ENCODE peak calls at places on chromosomes 16 and 17, in eight cellular contexts. H is tibial nerve; X is lower lobe of right lung; Y is stomach; S is heart left ventricle; Q is CD8-positive, alpha-beta memory T cell; N is pancreas; G is upper lobe of right lung. T is an unnamed sample. For H3K4me1, the result is how much of the 10 kb centered on the place peaks cover.

GRCh38 chr16:9761870-9762269 is 420.4 kb downstream of the GRIN2A start:
- DNase-seq in N (no peak), Q (no peak), S (no peak), Y (no peak), H (no peak), G (no peak), X (no peak), T (no peak)

GRCh38 chr17:68458260-68459029 is 1.1 kb upstream of the WIPI1 start:
- DNase-seq in N (no peak), Q (no peak), Y (no peak), S (no peak), G (no peak), H (no peak), X (no peak), T (no peak)

GRCh38 chr17:38730526-38731379 is 612 bp downstream of the CISD3 start:
- DNase-seq in X (peak), Q (no peak), H (peak), N (peak), S (peak), G (peak), Y (peak), T (peak)

GRCh38 chr16:27724491-27724878 is 174.5 kb downstream of the KATNIP start:
- DNase-seq in X (no peak), Q (no peak), Y (peak), G (no peak), H (no peak), N (peak), S (no peak), T (peak)

GRCh38 chr17:69250641-69251040 is 22.0 kb upstream of the ABCA10 start:
- DNase-seq in N (no peak), H (no peak), G (no peak), Y (no peak), Q (no peak), X (no peak), S (no peak), T (no peak)

GRCh38 chr17:57016764-57017116 is 38.8 kb downstream of the SCPEP1 start:
- DNase-seq in Q (no peak), G (no peak), X (no peak), N (no peak), H (no peak), Y (no peak), S (no peak), T (no peak)

GRCh38 chr16:51815527-51815926 is 664.5 kb upstream of the SALL1 start:
- DNase-seq in H (no peak), G (no peak), X (no peak), Y (no peak), S (no peak), Q (no peak), N (no peak), T (no peak)

GRCh38 chr17:61421460-61421859 is 21.8 kb downstream of the TBX2 start:
- DNase-seq in N (no peak), H (no peak), G (no peak), Y (no peak), S (no peak), X (no peak), Q (no peak), T (no peak)

GRCh38 chr17:45307290-45308015 is 9.4 kb downstream of the MAP3K14 start:
- DNase-seq in N (peak), X (no peak), Y (no peak), S (no peak), H (no peak), G (no peak), Q (no peak), T (no peak)

GRCh38 chr17:68322630-68323029 is 31.3 kb downstream of the ARSG start:
- DNase-seq in N (no peak), Y (no peak), G (no peak), H (no peak), X (no peak), Q (no peak), S (no peak), T (no peak)

GRCh38 chr16:68229431-68230175 is 6.3 kb downstream of the ESRP2 start:
- DNase-seq in N (peak), S (no peak), G (no peak), H (no peak), X (no peak), Y (peak), Q (peak), T (no peak)

GRCh38 chr16:64153718-64154117 is 968.1 kb downstream of the CDH11 start:
- DNase-seq in Q (no peak), S (no peak), Y (no peak), X (no peak), N (no peak), H (no peak), G (no peak), T (no peak)

GRCh38 chr17:68036304-68037147 is 991 bp downstream of the KPNA2 start:
- DNase-seq in Q (no peak), G (no peak), Y (no peak), S (no peak), N (no peak), X (no peak), H (no peak), T (no peak)

GRCh38 chr17:42120161-42121065 is 754 bp downstream of the KAT2A start:
- DNase-seq in S (no peak), H (no peak), G (no peak), X (no peak), Y (no peak), Q (no peak), N (peak), T (no peak)

GRCh38 chr16:19753815-19754643 is 36.0 kb downstream of the IQCK start:
- DNase-seq in G (no peak), Y (peak), X (no peak), N (no peak), S (no peak), H (no peak), Q (no peak), T (no peak)

GRCh38 chr17:77491921-77492445 is 351.2 kb downstream of the SEC14L1 start:
- DNase-seq in G (peak), Y (no peak), Q (peak), N (no peak), X (peak), H (peak), S (peak), T (peak)

GRCh38 chr17:81359218-81359617 is 36.0 kb upstream of the BAHCC1 start:
- DNase-seq in N (no peak), X (no peak), G (no peak), S (no peak), Q (no peak), H (no peak), Y (no peak), T (no peak)

GRCh38 chr17:77728022-77728671 is 230.4 kb upstream of the TNRC6C start:
- DNase-seq in X (no peak), H (peak), Y (no peak), S (peak), N (no peak), Q (no peak), G (no peak), T (peak)

GRCh38 chr16:8374586-8374985 is 215.7 kb downstream of the TMEM114 start:
- DNase-seq in X (no peak), H (no peak), N (no peak), Q (no peak), S (no peak), G (no peak), Y (no peak), T (no peak)

GRCh38 chr17:64459284-64459747 is 10.4 kb downstream of the MILR1 start:
- DNase-seq in Y (peak), S (no peak), X (no peak), N (no peak), Q (no peak), H (no peak), G (no peak), T (no peak)

GRCh38 chr17:2883544-2884203 is 87.4 kb downstream of the RAP1GAP2 start:
- DNase-seq in Q (no peak), N (peak), X (no peak), Y (no peak), S (peak), G (no peak), H (no peak), T (peak)

GRCh38 chr16:19410435-19411153 is 7.1 kb upstream of the TMC5 start:
- DNase-seq in Y (peak), X (peak), G (peak), N (peak), H (no peak), S (peak), Q (no peak), T (no peak)

GRCh38 chr16:53530046-53530445 is 27.0 kb upstream of the AKTIP start:
- DNase-seq in H (no peak), G (no peak), S (no peak), X (no peak), Y (no peak), N (no peak), Q (no peak), T (no peak)

GRCh38 chr17:858941-859452 is 76.8 kb downstream of the MRM3 start:
- DNase-seq in G (no peak), H (no peak), X (no peak), Y (no peak), N (no peak), Q (no peak), S (no peak), T (no peak)

GRCh38 chr16:68644715-68645493 is at the start of gene CDH3:
- DNase-seq in X (peak), Q (peak), H (no peak), N (peak), S (no peak), Y (peak), G (peak), T (no peak)

GRCh38 chr17:65888649-65889048 is 303.3 kb downstream of the CEP112 start:
- DNase-seq in Y (no peak), G (no peak), H (no peak), N (no peak), X (no peak), Q (no peak), S (no peak), T (no peak)

GRCh38 chr16:84501077-84501735 is 3.3 kb downstream of the MEAK7 start:
- DNase-seq in N (no peak), H (no peak), X (no peak), G (peak), Q (no peak), Y (no peak), S (no peak), T (no peak)

DNA sequence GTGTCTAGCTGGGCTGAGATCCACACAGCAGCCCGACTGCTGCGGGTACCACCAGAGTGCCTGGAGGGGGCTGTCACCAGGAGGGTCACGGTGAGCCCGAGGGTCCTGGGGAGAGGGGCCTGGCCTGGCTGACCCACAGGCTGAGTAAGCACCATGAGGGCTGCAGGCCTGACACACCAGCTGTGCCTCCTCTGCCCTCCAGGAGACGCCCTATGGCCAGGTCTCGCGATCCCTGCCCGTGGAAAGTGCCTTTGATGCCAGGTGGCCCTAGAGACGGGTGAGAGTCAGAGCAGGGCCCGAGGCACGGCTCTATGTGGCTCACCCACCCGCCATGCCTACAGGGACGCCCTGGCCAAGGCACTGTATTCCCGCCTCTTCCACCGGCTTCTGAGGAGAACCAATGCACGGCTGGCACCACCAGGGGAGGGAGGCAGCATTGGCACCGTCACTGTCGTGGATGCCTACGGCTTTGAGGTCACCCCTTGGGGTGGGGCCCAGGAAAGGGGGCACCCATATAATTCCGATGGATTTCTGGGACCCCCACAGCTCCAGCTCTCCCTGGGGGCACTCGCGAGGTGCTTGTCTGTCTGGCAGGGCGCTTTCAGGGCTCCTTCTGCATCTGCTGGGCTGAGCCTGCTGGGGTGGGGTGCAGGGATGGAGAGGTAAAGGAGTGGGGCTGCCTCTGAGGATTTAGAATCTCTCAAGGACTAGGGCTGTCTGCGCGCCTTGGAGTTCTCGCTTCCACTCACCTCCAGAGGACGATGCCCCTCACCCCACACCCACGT is 7.1 kb downstream of the MYO15B start:
- DNase-seq in X (no peak), N (no peak), Q (no peak), Y (no peak), S (no peak), H (no peak), G (peak), T (no peak)
- H3K27ac ChIP-seq in X (no peak), N (no peak), Q (no peak), Y (no peak), S (no peak), H (no peak), G (no peak), T (no peak)

GRCh38 chr17:7561589-7562207 is at the start of gene SENP3:
- DNase-seq in X (peak), Y (peak), H (peak), S (peak), Q (peak), N (peak), G (peak), T (peak)
- H3K4me1 ChIP-seq in X (half or more), Y (half or more), H (half or more), S (half or more), Q (under half), N (under half), G (half or more), T (half or more)

GRCh38 chr16:35258381-35258780 is 1799.0 kb downstream of the TP53TG3F start:
- DNase-seq in G (no peak), S (no peak), N (no peak), Q (no peak), Y (no peak), X (no peak), H (no peak), T (no peak)
- H3K4me3 ChIP-seq in G (no peak), S (no peak), N (no peak), Q (no peak), Y (no peak), X (no peak), H (no peak), T (no peak)

DNA sequence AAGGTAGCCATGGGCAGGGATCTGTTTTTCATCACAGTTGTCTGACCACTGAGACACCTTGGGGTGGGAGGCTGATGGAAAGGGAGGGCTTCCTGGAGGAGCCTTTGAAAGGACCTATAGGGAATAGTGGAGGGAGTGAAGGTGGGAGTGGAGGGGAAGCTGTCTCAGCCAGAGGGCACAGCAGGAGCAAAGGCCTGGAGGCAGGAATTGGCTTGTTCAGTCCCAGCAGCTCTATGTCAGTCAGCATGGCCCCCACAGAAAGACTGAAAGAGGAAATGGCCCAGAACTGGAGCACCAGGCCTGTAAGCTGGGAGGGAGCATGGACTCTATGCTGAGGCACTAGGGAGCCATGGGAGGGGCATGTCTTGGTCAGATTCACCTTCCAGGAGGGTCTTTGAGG is 12.8 kb upstream of the CBFB start:
- DNase-seq in Q (no peak), N (peak), G (peak), H (no peak), X (no peak), Y (no peak), S (no peak), T (no peak)
- H3K27ac ChIP-seq in Q (no peak), N (no peak), G (no peak), H (no peak), X (no peak), Y (no peak), S (no peak), T (no peak)